ENCODE peak calls at places on chromosome 13, in four cellular contexts. T, S, O and E are unnamed samples.

GRCh38 chr13:31764556-31764955 is 25.2 kb downstream of the RXFP2 start:
- DNase-seq in T (no peak), O (no peak), S (no peak), E (no peak)

GRCh38 chr13:51502206-51502651 is 49.4 kb upstream of the INTS6 start:
- DNase-seq in S (no peak), T (no peak), O (no peak), E (no peak)

GRCh38 chr13:27928353-27928804 is 8.6 kb downstream of the PDX1 start:
- DNase-seq in T (peak), O (no peak), S (no peak), E (peak)

GRCh38 chr13:89936256-89936655 is 1411.2 kb upstream of the MIR17HG start:
- DNase-seq in S (no peak), T (no peak), O (no peak), E (no peak)

GRCh38 chr13:23621316-23621645 is 51.1 kb downstream of the TNFRSF19 start:
- DNase-seq in O (no peak), S (no peak), T (no peak), E (no peak)

GRCh38 chr13:23749288-23749880 is 139.8 kb downstream of the MIPEP start:
- DNase-seq in S (no peak), T (no peak), O (no peak), E (no peak)

GRCh38 chr13:44903596-44903995 is 85.7 kb downstream of the NUFIP1 start:
- DNase-seq in O (no peak), T (no peak), S (no peak), E (no peak)

GRCh38 chr13:74110053-74110452 is 24.2 kb downstream of the KLF12 start:
- DNase-seq in S (no peak), T (no peak), O (no peak), E (no peak)

GRCh38 chr13:76879876-76880270 is 6.3 kb downstream of the KCTD12 start:
- DNase-seq in O (no peak), T (no peak), S (no peak), E (no peak)

GRCh38 chr13:31110617-31111016 is 51.1 kb downstream of the HSPH1 start:
- DNase-seq in O (no peak), S (no peak), T (no peak), E (no peak)

GRCh38 chr13:109867766-109868165 is 81.4 kb upstream of the IRS2 start:
- DNase-seq in S (no peak), O (no peak), T (no peak), E (no peak)

GRCh38 chr13:78655007-78655406 is 3.9 kb downstream of the OBI1 start:
- DNase-seq in T (no peak), S (no peak), O (no peak), E (no peak)

GRCh38 chr13:78657699-78658629 is 991 bp downstream of the OBI1 start:
- DNase-seq in S (peak), O (no peak), T (no peak), E (no peak)

GRCh38 chr13:78658630-78659449 is at the start of gene OBI1:
- DNase-seq in S (peak), O (peak), T (peak), E (no peak)

GRCh38 chr13:78652651-78653050 is 6.3 kb downstream of the OBI1 start:
- DNase-seq in T (no peak), S (no peak), O (no peak), E (no peak)

DNA sequence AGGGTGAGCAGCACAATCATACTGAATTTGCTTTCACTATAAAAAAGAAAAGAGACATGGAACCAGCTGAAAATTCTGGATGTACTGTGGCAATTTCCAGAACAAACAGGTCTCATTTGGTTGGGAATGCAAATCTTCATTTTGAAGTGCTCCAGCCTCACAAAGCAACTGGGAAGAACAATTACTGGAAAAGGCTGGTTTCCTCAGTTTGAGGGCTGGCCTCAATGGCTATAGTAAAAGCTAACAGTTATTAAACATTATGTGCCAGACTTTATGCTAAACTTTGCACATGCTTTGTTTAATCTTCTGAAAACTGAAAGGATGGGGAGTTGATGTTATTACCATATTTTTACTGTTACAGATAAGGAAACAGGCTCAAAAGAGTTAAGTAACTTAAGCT is 3.0 kb downstream of the OBI1 start:
- DNase-seq in S (no peak), T (no peak), O (no peak), E (no peak)
- TF ChIP-seq TEAD4 in S (no peak), T (no peak), O (no peak), E (no peak)

DNA sequence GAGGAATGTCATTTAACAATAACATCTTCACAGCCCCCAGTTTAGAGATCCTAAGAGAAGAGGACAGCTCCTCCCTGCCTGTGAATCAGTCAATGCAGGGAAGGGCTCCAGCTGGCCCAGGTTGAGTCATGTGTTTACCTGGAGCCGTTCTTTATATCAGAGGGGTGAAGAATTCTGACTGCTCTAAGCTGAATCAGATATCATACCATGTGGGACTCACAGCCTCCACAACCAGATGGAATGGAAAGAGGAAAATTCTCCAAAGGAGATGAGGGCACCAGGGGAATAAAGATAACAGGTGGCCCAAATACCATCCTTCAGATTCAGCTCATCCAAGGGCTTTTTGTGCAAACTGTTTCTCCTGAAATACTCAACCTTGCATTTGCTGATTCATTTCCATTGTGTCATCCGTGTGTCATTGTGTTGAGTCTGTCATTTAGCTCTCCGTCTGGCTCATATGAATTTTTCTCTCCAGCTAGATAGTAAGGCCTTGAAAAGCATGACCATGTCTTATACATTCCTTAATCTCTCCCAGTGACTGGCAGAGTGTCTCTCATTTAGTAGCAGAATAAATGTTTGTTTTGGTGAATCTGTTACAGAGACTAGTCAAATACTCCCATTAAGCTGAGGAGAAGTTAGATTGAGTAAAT is 217.9 kb downstream of the RFC3 start:
- DNase-seq in O (no peak), S (no peak), T (no peak), E (no peak)
- TF ChIP-seq TEAD4 in O (no peak), S (no peak), T (no peak), E (no peak)

DNA sequence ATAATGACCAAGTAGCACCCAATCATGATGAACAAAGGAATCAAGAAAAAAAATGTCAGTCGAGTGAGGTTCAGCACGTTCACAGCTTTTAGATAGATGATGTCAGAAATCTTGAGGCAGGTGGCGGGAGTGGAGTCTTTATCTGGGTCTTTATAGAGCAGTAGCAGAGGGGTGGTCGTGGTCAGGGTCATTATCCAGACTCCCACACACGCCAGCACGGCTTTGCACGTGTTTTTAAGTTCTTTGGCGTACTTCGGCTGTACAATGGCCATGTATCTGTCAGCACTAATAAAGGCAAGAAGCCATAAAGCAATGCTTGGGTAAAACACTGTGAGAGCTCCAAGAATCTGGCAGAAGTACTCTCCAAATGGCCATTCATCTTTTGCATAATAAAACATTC is 2.9 kb downstream of the GPR18 start:
- DNase-seq in O (no peak), S (no peak), T (no peak), E (no peak)
- TF ChIP-seq TEAD4 in O (no peak), S (no peak), T (no peak), E (no peak)

DNA sequence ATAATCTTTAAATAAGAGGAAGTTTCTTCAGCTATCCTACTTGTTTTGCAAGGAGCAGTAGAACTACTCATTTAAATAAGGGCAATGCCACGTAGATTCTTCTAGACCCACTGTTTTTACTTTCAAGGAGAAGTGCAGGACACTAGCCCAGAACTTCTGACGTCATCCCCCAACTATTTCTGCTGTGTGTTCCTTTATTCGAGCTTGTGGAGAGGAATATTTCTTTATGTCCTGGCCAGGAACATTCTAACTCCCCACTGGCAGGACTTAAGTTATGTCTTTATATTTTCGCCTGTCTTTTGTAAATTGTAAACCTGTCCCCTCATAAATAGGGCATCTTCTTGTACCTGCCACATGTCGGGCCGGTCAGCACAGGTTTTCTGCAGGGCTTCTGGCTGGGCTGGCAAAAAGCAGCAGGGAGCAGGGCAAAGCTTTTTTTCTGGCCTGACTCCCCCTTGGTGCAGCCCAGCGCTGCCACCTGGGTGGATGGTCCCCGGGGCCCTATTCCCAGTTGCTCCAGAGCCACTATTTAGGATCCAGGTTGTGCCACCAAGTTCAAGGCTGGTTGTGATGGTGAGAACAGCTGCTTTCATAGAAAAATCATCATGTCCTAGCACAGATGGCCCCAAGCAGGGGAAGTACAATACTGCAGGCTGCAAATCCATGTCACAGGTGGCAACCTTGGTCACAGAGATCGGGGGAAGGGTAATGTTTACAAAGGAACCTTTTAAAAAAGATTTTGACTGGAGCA is 1.8 kb downstream of the MBNL2 start:
- DNase-seq in S (no peak), T (no peak), O (peak), E (peak)
- TF ChIP-seq TEAD4 in S (peak), T (no peak), O (peak), E (no peak)

GRCh38 chr13:68047889-68048288 is 817.8 kb upstream of the PCDH9 start:
- DNase-seq in T (no peak), S (no peak), O (no peak), E (no peak)
- TF ChIP-seq TEAD4 in T (no peak), S (no peak), O (no peak), E (no peak)

DNA sequence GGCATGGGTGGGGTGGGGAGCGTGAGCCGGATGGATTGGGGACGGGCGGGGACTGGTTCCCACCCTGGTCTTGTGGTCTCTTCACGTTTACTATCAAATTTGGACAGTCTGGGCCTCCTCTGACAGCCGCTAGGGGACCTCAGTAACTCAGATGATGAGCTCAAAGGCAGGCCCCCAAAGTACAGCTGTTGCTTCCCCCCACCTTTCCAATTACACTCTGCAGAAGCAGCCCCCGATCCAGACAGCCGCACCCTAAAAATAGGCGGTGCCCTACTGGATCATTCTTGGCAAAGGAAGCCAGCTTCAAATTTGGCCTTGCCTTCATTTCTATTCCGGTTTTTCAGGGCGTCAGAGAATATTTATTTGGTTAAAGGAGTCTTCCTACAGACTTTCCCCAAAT is 1.9 kb upstream of the FOXO1 start:
- DNase-seq in O (peak), T (peak), S (no peak), E (no peak)
- TF ChIP-seq TEAD4 in O (no peak), T (no peak), S (no peak), E (no peak)